ENCODE peak calls at places on chromosomes 12 and 14, in seven cellular contexts. O is mesendoderm; P is ascending aorta; H is OCI-LY7; J is CD8-positive, alpha-beta T cell; L is CD4-positive, alpha-beta memory T cell; U is left ventricle myocardium inferior. M is an unnamed sample.

GRCh38 chr14:95323361-95323760 is 3.7 kb upstream of the CLMN start:
- DNase-seq in L (no peak), O (no peak), U (no peak), H (no peak), J (no peak), P (no peak), M (no peak)

GRCh38 chr12:130765186-130765659 is 49.1 kb upstream of the RIMBP2 start:
- DNase-seq in H (peak), O (peak), P (no peak), U (no peak), J (no peak), L (no peak), M (peak)

GRCh38 chr12:57864811-57865751 is 18.6 kb upstream of the CTDSP2 start:
- DNase-seq in U (peak), H (no peak), O (peak), P (peak), J (peak), L (peak), M (no peak)

GRCh38 chr14:69980457-69981414 is 101.5 kb downstream of the SMOC1 start:
- DNase-seq in O (no peak), U (no peak), J (no peak), L (no peak), H (no peak), P (no peak), M (no peak)

GRCh38 chr12:43692064-43692463 is 66.5 kb downstream of the PUS7L start:
- DNase-seq in O (peak), P (no peak), H (no peak), U (no peak), J (no peak), L (no peak), M (no peak)

GRCh38 chr14:81302613-81303012 is 81.9 kb upstream of the GTF2A1 start:
- DNase-seq in O (peak), J (no peak), U (no peak), L (no peak), P (no peak), H (peak), M (peak)

GRCh38 chr14:64605926-64606685 is 56.3 kb downstream of the PPP1R36 start:
- DNase-seq in O (no peak), U (no peak), P (no peak), H (no peak), L (no peak), J (no peak), M (no peak)

GRCh38 chr14:106808907-106809306 is 1282.5 kb downstream of the TMEM121 start:
- DNase-seq in J (no peak), O (no peak), P (no peak), L (no peak), H (no peak), U (no peak), M (no peak)

GRCh38 chr12:26832817-26833691 is at the start of gene ITPR2:
- DNase-seq in P (peak), H (peak), U (peak), O (peak), J (peak), L (peak), M (peak)

GRCh38 chr14:26389646-26390508 is 208.0 kb downstream of the NOVA1 start:
- DNase-seq in L (no peak), O (no peak), P (no peak), H (no peak), U (no peak), J (no peak), M (no peak)

GRCh38 chr12:43113153-43113552 is 438.9 kb downstream of the ADAMTS20 start:
- DNase-seq in J (no peak), L (no peak), H (no peak), U (no peak), O (peak), P (no peak), M (no peak)

GRCh38 chr12:105226219-105226618 is 9.8 kb downstream of the APPL2 start:
- DNase-seq in J (no peak), L (no peak), O (peak), P (peak), H (no peak), U (peak), M (peak)

GRCh38 chr12:92365836-92366235 is 220.2 kb upstream of the BTG1 start:
- DNase-seq in O (no peak), H (no peak), J (no peak), P (no peak), L (no peak), U (no peak), M (no peak)

GRCh38 chr12:3137814-3138445 is 60.8 kb downstream of the TSPAN9 start:
- DNase-seq in O (no peak), J (no peak), L (no peak), U (no peak), P (no peak), H (no peak), M (no peak)

GRCh38 chr12:45644521-45644920 is 85.0 kb upstream of the ARID2 start:
- DNase-seq in U (no peak), H (peak), L (no peak), O (no peak), J (no peak), P (no peak), M (peak)

GRCh38 chr12:2149091-2149490 is 96.3 kb downstream of the CACNA1C start:
- DNase-seq in U (no peak), L (no peak), J (no peak), O (no peak), P (no peak), H (no peak), M (no peak)

GRCh38 chr12:66496595-66496994 is 182.3 kb downstream of the GRIP1 start:
- DNase-seq in J (no peak), L (no peak), U (no peak), P (no peak), O (no peak), H (no peak), M (no peak)

GRCh38 chr14:67317822-67318221 is 41.8 kb downstream of the ATP6V1D start:
- DNase-seq in L (no peak), H (no peak), J (no peak), U (no peak), O (no peak), P (no peak), M (no peak)

GRCh38 chr12:70920251-70920851 is at the start of gene PTPRR:
- DNase-seq in O (peak), J (no peak), L (no peak), H (no peak), U (no peak), P (no peak), M (no peak)

GRCh38 chr12:70920891-70921290 is 353 bp upstream of the PTPRR start:
- DNase-seq in U (no peak), L (no peak), H (no peak), O (no peak), J (no peak), P (no peak), M (no peak)

GRCh38 chr12:70919161-70919560 is 1.4 kb downstream of the PTPRR start:
- DNase-seq in O (no peak), H (no peak), L (no peak), U (no peak), J (no peak), P (no peak), M (no peak)

GRCh38 chr12:70918321-70918720 is 2.2 kb downstream of the PTPRR start:
- DNase-seq in P (no peak), J (no peak), O (no peak), H (no peak), L (no peak), U (no peak), M (no peak)

DNA sequence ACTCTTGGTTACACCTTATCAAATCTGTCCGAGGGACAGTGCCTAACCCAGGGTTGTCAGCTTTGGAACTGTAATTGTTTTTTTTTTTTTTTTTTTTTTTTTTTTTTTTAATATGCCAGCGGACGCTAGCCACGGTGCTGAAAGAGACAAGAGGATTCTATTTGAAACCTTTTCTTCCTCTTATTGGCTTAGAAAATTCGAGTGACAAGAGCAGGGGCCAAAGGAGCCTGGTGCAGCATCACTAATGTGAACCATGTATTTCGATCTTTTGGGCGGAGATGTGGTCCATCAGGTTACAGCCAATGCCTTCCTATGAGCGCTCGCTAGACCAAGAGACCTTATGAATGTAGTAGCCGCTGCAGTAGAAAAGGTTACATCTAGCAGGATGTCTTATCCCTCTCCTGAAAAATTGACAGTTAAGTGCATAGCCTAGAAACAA is 922 bp downstream of the PTPRR start:
- DNase-seq in L (no peak), U (no peak), P (no peak), O (peak), J (no peak), H (no peak), M (peak)
- H3K4me3 ChIP-seq in L (no peak), U (no peak), P (no peak), O (no peak), J (no peak), H (no peak), M (no peak)

DNA sequence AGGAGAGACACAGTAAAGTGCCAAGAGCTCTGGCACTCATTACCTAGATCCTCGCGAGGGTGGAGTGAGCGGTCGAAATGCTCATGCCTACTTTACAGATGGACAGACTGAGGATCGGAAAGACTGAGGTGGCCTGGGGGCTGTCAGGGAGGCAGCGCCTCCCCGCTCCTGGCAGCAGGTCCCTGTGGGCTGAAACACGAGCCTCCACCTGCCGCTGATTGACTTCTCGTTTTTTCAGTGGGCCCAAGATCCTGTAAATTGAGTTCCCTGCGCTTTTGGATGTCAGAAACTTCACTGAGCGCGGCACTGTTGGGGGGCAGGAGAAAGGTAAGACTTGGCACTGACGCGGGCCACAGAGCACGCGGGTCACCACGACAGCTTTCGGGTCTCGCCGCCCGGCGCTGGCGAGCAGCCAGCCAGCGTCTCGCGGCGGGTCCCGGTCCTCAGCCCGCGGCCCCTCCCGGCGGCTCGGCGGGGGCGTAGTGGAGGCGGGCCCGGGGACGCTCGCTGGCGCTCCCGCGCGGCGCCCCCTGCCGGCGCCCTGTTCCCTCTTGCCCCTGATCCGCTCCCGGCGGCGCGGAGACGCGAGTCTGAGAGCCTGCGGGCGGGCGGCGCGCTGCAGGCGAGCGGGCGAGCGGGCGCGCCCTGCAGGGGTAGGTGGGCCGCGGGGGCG is 550 bp upstream of the SCN8A start:
- DNase-seq in L (peak), H (peak), J (peak), P (no peak), U (peak), O (peak), M (peak)
- H3K4me3 ChIP-seq in L (peak), H (peak), J (peak), P (peak), U (peak), O (peak), M (peak)

GRCh38 chr12:119334459-119335170 is at the start of gene CCDC60:
- DNase-seq in U (no peak), O (peak), L (no peak), P (no peak), J (no peak), H (no peak), M (no peak)
- H3K4me3 ChIP-seq in U (no peak), O (no peak), L (no peak), P (no peak), J (no peak), H (no peak), M (no peak)

GRCh38 chr12:51534216-51534615 is 56.8 kb upstream of the SCN8A start:
- DNase-seq in J (no peak), P (no peak), H (no peak), O (no peak), U (no peak), L (no peak), M (no peak)
- H3K4me3 ChIP-seq in J (no peak), P (no peak), H (no peak), O (no peak), U (no peak), L (no peak), M (no peak)

GRCh38 chr14:47211263-47211662 is 464.1 kb downstream of the MDGA2 start:
- DNase-seq in P (no peak), L (no peak), J (no peak), H (no peak), O (peak), U (no peak), M (no peak)
- H3K4me3 ChIP-seq in P (no peak), L (no peak), J (no peak), H (no peak), O (no peak), U (no peak), M (no peak)

GRCh38 chr12:71461787-71462328 is 22.3 kb downstream of the LGR5 start:
- DNase-seq in U (no peak), J (no peak), H (no peak), O (peak), P (no peak), L (no peak), M (no peak)
- H3K4me3 ChIP-seq in U (no peak), J (no peak), H (no peak), O (no peak), P (no peak), L (no peak), M (no peak)

GRCh38 chr12:108826807-108827721 is 30.3 kb downstream of the SSH1 start:
- DNase-seq in P (no peak), H (no peak), U (peak), O (no peak), L (no peak), J (no peak), M (no peak)

GRCh38 chr12:108823804-108824203 is 33.6 kb downstream of the SSH1 start:
- DNase-seq in H (no peak), J (no peak), L (no peak), P (no peak), O (peak), U (no peak), M (no peak)

GRCh38 chr12:108825205-108825950 is 32.0 kb downstream of the SSH1 start:
- DNase-seq in U (no peak), J (no peak), H (no peak), P (no peak), O (no peak), L (no peak), M (no peak)

GRCh38 chr12:108827941-108828340 is 29.4 kb downstream of the SSH1 start:
- DNase-seq in L (no peak), J (no peak), O (no peak), P (no peak), H (no peak), U (no peak), M (no peak)

GRCh38 chr12:108826115-108826806 is 31.1 kb downstream of the SSH1 start:
- DNase-seq in H (no peak), P (peak), O (peak), L (no peak), U (peak), J (no peak), M (no peak)
- H3K4me3 ChIP-seq in H (no peak), P (peak), O (no peak), L (no peak), U (peak), J (no peak), M (no peak)

DNA sequence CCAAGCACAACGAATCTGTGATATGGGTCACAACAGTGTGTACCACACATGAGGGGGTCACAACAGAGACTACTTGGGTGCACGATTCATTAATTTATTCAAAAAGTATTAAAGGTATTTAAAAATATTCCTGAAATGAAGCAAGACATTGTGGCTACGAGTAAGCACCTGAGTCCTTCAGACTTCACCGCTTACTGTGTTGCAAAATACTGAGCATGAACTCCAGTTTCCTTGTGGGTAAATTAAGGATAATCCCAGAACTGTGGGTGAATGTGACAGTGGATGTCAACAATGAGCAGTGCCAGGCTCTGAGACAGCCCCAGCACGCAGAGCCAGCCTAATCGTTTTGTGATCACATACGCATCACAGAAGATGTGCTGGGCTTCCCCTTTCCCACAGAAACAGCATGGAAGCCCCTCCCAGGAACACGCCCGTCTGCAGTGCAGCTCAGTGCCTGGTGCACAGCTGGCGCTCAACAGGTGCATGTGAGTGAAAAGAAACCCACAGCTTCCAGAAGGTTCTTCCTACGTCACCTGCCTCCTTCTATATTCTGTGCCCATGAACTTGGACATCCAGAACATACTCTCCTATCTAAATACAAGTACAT is 29.1 kb downstream of the CDC42BPB start:
- DNase-seq in J (no peak), P (peak), U (no peak), L (no peak), O (no peak), H (no peak), M (peak)
- H3K4me3 ChIP-seq in J (no peak), P (no peak), U (no peak), L (no peak), O (no peak), H (no peak), M (no peak)

M was measured in Jurkat, Clone E6-1.